ENCODE peak calls at places on chromosomes 1 and 21, in nine cellular contexts. T is RWPE1, Y is AG09319, M is NCI-H1092, B is LoVo, R is lung, N is MCF 10A, O is suprapubic skin, K is lower leg skin. C is an unnamed sample.

GRCh38 chr1:162562452-162562828 is 918 bp downstream of the UAP1 start:
- DNase-seq in Y (peak), T (peak), B (peak), K (peak), O (no peak), M (no peak), N (peak), R (no peak), C (no peak)

GRCh38 chr1:63124666-63125191 is 197.6 kb upstream of the FOXD3 start:
- DNase-seq in T (peak), R (no peak), Y (peak), M (no peak), B (no peak), O (no peak), K (no peak), N (peak), C (no peak)

GRCh38 chr1:59171788-59172187 is 125.1 kb upstream of the FGGY start:
- DNase-seq in T (no peak), Y (no peak), K (no peak), O (no peak), B (no peak), M (no peak), R (no peak), N (no peak), C (no peak)

GRCh38 chr1:234866007-234866866 is 256.3 kb upstream of the IRF2BP2 start:
- DNase-seq in B (peak), R (no peak), T (peak), O (no peak), Y (no peak), K (peak), M (no peak), N (peak), C (peak)

GRCh38 chr1:179217943-179218507 is 11.5 kb downstream of the ABL2 start:
- DNase-seq in Y (peak), M (no peak), O (no peak), R (no peak), N (peak), B (no peak), T (no peak), K (no peak), C (no peak)

GRCh38 chr1:230107941-230108340 is 40.9 kb downstream of the GALNT2 start:
- DNase-seq in T (no peak), O (no peak), N (no peak), Y (no peak), K (no peak), M (no peak), R (no peak), B (no peak), C (no peak)

GRCh38 chr21:16741228-16741665 is 771.6 kb upstream of the CXADR start:
- DNase-seq in M (no peak), B (no peak), T (no peak), N (no peak), R (no peak), Y (no peak), O (no peak), K (no peak), C (no peak)

GRCh38 chr1:200888349-200888838 is 6.3 kb upstream of the INAVA start:
- DNase-seq in K (no peak), M (no peak), T (no peak), Y (no peak), N (peak), R (no peak), B (no peak), O (no peak), C (no peak)

GRCh38 chr1:89065077-89065868 is at the start of gene GBP1:
- DNase-seq in B (peak), M (no peak), R (no peak), K (peak), Y (peak), O (no peak), N (peak), T (peak), C (no peak)

GRCh38 chr1:47841356-47841755 is 155.8 kb downstream of the TRABD2B start:
- DNase-seq in R (no peak), M (no peak), K (no peak), O (peak), T (no peak), N (no peak), Y (no peak), B (no peak), C (no peak)

GRCh38 chr1:116990612-116991151 is 10.9 kb upstream of the CD101 start:
- DNase-seq in Y (peak), B (no peak), O (peak), M (no peak), R (peak), T (peak), K (peak), N (peak), C (no peak)

GRCh38 chr1:230365723-230366307 is 60.3 kb downstream of the PGBD5 start:
- DNase-seq in R (no peak), B (no peak), O (no peak), K (no peak), N (peak), M (peak), Y (no peak), T (no peak), C (no peak)